ENCODE peak calls at places on chromosome 13, in eight cellular contexts. One of them, this sample, is unnamed.

GRCh38 chr13:23778879-23779278 is 110.3 kb downstream of the MIPEP start:
- DNase-seq in pons: no peak
- DNase-seq in T-helper 17 cell: no peak
- DNase-seq in thoracic aorta: no peak
- DNase-seq in tibial artery: no peak
- DNase-seq in heart right ventricle: no peak
- DNase-seq in stimulated activated CD8-positive, alpha-beta memory T cell treated with anti-CD3 and anti-CD28 coated beads, Interleukin-15, amount 100 ng/mL, for 24 hours: no peak
- DNase-seq in AG04450: no peak
- DNase-seq in this sample: peak

GRCh38 chr13:110382229-110382628 is 75.1 kb downstream of the COL4A2 start:
- DNase-seq in T-helper 17 cell: no peak
- DNase-seq in stimulated activated CD8-positive, alpha-beta memory T cell treated with anti-CD3 and anti-CD28 coated beads, Interleukin-15, amount 100 ng/mL, for 24 hours: no peak
- DNase-seq in tibial artery: no peak
- DNase-seq in pons: no peak
- DNase-seq in AG04450: no peak
- DNase-seq in thoracic aorta: no peak
- DNase-seq in heart right ventricle: no peak
- DNase-seq in this sample: no peak

GRCh38 chr13:99103536-99103935 is 97.1 kb upstream of the UBAC2 start:
- DNase-seq in T-helper 17 cell: no peak
- DNase-seq in tibial artery: no peak
- DNase-seq in stimulated activated CD8-positive, alpha-beta memory T cell treated with anti-CD3 and anti-CD28 coated beads, Interleukin-15, amount 100 ng/mL, for 24 hours: no peak
- DNase-seq in AG04450: no peak
- DNase-seq in thoracic aorta: no peak
- DNase-seq in heart right ventricle: no peak
- DNase-seq in pons: no peak
- DNase-seq in this sample: no peak

GRCh38 chr13:85529216-85529590 is 270.0 kb downstream of the SLITRK6 start:
- DNase-seq in thoracic aorta: no peak
- DNase-seq in stimulated activated CD8-positive, alpha-beta memory T cell treated with anti-CD3 and anti-CD28 coated beads, Interleukin-15, amount 100 ng/mL, for 24 hours: no peak
- DNase-seq in T-helper 17 cell: no peak
- DNase-seq in heart right ventricle: no peak
- DNase-seq in AG04450: no peak
- DNase-seq in tibial artery: no peak
- DNase-seq in pons: no peak
- DNase-seq in this sample: no peak

GRCh38 chr13:80131204-80131603 is 209.7 kb downstream of the SPRY2 start:
- DNase-seq in heart right ventricle: peak
- DNase-seq in pons: peak
- DNase-seq in thoracic aorta: peak
- DNase-seq in tibial artery: peak
- DNase-seq in AG04450: no peak
- DNase-seq in stimulated activated CD8-positive, alpha-beta memory T cell treated with anti-CD3 and anti-CD28 coated beads, Interleukin-15, amount 100 ng/mL, for 24 hours: no peak
- DNase-seq in T-helper 17 cell: no peak
- DNase-seq in this sample: no peak

GRCh38 chr13:75566658-75567057 is 17.1 kb downstream of the UCHL3 start:
- DNase-seq in T-helper 17 cell: no peak
- DNase-seq in tibial artery: no peak
- DNase-seq in stimulated activated CD8-positive, alpha-beta memory T cell treated with anti-CD3 and anti-CD28 coated beads, Interleukin-15, amount 100 ng/mL, for 24 hours: no peak
- DNase-seq in thoracic aorta: no peak
- DNase-seq in AG04450: no peak
- DNase-seq in pons: peak
- DNase-seq in heart right ventricle: no peak
- DNase-seq in this sample: peak

GRCh38 chr13:98885605-98886004 is 92.3 kb downstream of the DOCK9 start:
- DNase-seq in thoracic aorta: no peak
- DNase-seq in tibial artery: no peak
- DNase-seq in stimulated activated CD8-positive, alpha-beta memory T cell treated with anti-CD3 and anti-CD28 coated beads, Interleukin-15, amount 100 ng/mL, for 24 hours: no peak
- DNase-seq in heart right ventricle: no peak
- DNase-seq in T-helper 17 cell: no peak
- DNase-seq in AG04450: no peak
- DNase-seq in pons: no peak
- DNase-seq in this sample: no peak

GRCh38 chr13:76868451-76868850 is 17.8 kb downstream of the KCTD12 start:
- DNase-seq in stimulated activated CD8-positive, alpha-beta memory T cell treated with anti-CD3 and anti-CD28 coated beads, Interleukin-15, amount 100 ng/mL, for 24 hours: no peak
- DNase-seq in tibial artery: no peak
- DNase-seq in heart right ventricle: no peak
- DNase-seq in AG04450: no peak
- DNase-seq in thoracic aorta: no peak
- DNase-seq in T-helper 17 cell: no peak
- DNase-seq in pons: no peak
- DNase-seq in this sample: no peak

GRCh38 chr13:80341098-80341701 is at the start of gene SPRY2:
- DNase-seq in tibial artery: peak
- DNase-seq in AG04450: peak
- DNase-seq in pons: peak
- DNase-seq in T-helper 17 cell: no peak
- DNase-seq in heart right ventricle: peak
- DNase-seq in stimulated activated CD8-positive, alpha-beta memory T cell treated with anti-CD3 and anti-CD28 coated beads, Interleukin-15, amount 100 ng/mL, for 24 hours: no peak
- DNase-seq in thoracic aorta: peak
- DNase-seq in this sample: peak

GRCh38 chr13:98313938-98314292 is 136.8 kb upstream of the RNF113B start:
- DNase-seq in heart right ventricle: no peak
- DNase-seq in pons: no peak
- DNase-seq in thoracic aorta: no peak
- DNase-seq in tibial artery: no peak
- DNase-seq in AG04450: no peak
- DNase-seq in stimulated activated CD8-positive, alpha-beta memory T cell treated with anti-CD3 and anti-CD28 coated beads, Interleukin-15, amount 100 ng/mL, for 24 hours: no peak
- DNase-seq in T-helper 17 cell: no peak
- DNase-seq in this sample: no peak

GRCh38 chr13:96991072-96991471 is 3.2 kb downstream of the OXGR1 start:
- DNase-seq in tibial artery: no peak
- DNase-seq in AG04450: no peak
- DNase-seq in stimulated activated CD8-positive, alpha-beta memory T cell treated with anti-CD3 and anti-CD28 coated beads, Interleukin-15, amount 100 ng/mL, for 24 hours: no peak
- DNase-seq in heart right ventricle: no peak
- DNase-seq in pons: peak
- DNase-seq in T-helper 17 cell: no peak
- DNase-seq in thoracic aorta: no peak
- DNase-seq in this sample: no peak

GRCh38 chr13:91493442-91493841 is 95.0 kb downstream of the GPC5 start:
- DNase-seq in AG04450: no peak
- DNase-seq in heart right ventricle: no peak
- DNase-seq in T-helper 17 cell: no peak
- DNase-seq in pons: no peak
- DNase-seq in stimulated activated CD8-positive, alpha-beta memory T cell treated with anti-CD3 and anti-CD28 coated beads, Interleukin-15, amount 100 ng/mL, for 24 hours: no peak
- DNase-seq in thoracic aorta: no peak
- DNase-seq in tibial artery: no peak
- DNase-seq in this sample: no peak

GRCh38 chr13:44220948-44221347 is 152.7 kb upstream of the SERP2 start:
- DNase-seq in tibial artery: no peak
- DNase-seq in T-helper 17 cell: no peak
- DNase-seq in thoracic aorta: no peak
- DNase-seq in heart right ventricle: no peak
- DNase-seq in stimulated activated CD8-positive, alpha-beta memory T cell treated with anti-CD3 and anti-CD28 coated beads, Interleukin-15, amount 100 ng/mL, for 24 hours: no peak
- DNase-seq in pons: no peak
- DNase-seq in AG04450: no peak
- DNase-seq in this sample: no peak

GRCh38 chr13:99663185-99663825 is 162.0 kb downstream of the TM9SF2 start:
- DNase-seq in tibial artery: no peak
- DNase-seq in T-helper 17 cell: no peak
- DNase-seq in heart right ventricle: no peak
- DNase-seq in stimulated activated CD8-positive, alpha-beta memory T cell treated with anti-CD3 and anti-CD28 coated beads, Interleukin-15, amount 100 ng/mL, for 24 hours: no peak
- DNase-seq in AG04450: no peak
- DNase-seq in pons: no peak
- DNase-seq in thoracic aorta: no peak
- DNase-seq in this sample: no peak

GRCh38 chr13:97141564-97142005 is 80.5 kb upstream of the MBNL2 start:
- DNase-seq in stimulated activated CD8-positive, alpha-beta memory T cell treated with anti-CD3 and anti-CD28 coated beads, Interleukin-15, amount 100 ng/mL, for 24 hours: no peak
- DNase-seq in T-helper 17 cell: no peak
- DNase-seq in pons: peak
- DNase-seq in thoracic aorta: no peak
- DNase-seq in AG04450: peak
- DNase-seq in heart right ventricle: peak
- DNase-seq in tibial artery: no peak
- DNase-seq in this sample: peak

GRCh38 chr13:44151474-44151873 is 222.2 kb upstream of the SERP2 start:
- DNase-seq in thoracic aorta: no peak
- DNase-seq in tibial artery: no peak
- DNase-seq in stimulated activated CD8-positive, alpha-beta memory T cell treated with anti-CD3 and anti-CD28 coated beads, Interleukin-15, amount 100 ng/mL, for 24 hours: no peak
- DNase-seq in AG04450: no peak
- DNase-seq in heart right ventricle: no peak
- DNase-seq in T-helper 17 cell: no peak
- DNase-seq in pons: no peak
- DNase-seq in this sample: no peak

This sample was measured in skeletal muscle cell.